ENCODE peak calls at places on chromosomes 7 and 10, in seven cellular contexts. K is cardiac fibroblast; M is EH; D is activated T-helper 1 cell treated with anti-CD3 and anti-CD28 coated beads, Interleukin-2, amount 50 U/mL, for 16 hours; C is stimulated activated CD8-positive, alpha-beta memory T cell treated with anti-CD3 and anti-CD28 coated beads, Interleukin-4, amount 100 ng/mL, for 24 hours; Y is HT1080; X is non-pigmented ciliary epithelial cell. J is an unnamed sample.

GRCh38 chr7:138396251-138397070 is 63.6 kb upstream of the TRIM24 start:
- DNase-seq in K (no peak), M (no peak), D (no peak), C (no peak), Y (no peak), X (no peak), J (no peak)

GRCh38 chr10:85665661-85666060 is 700.9 kb downstream of the GRID1 start:
- DNase-seq in K (no peak), M (no peak), D (no peak), C (no peak), Y (no peak), X (no peak), J (no peak)

GRCh38 chr10:129896231-129897150 is 67.6 kb downstream of the EBF3 start:
- DNase-seq in K (no peak), M (no peak), D (no peak), C (no peak), Y (no peak), X (no peak), J (no peak)

GRCh38 chr10:17200035-17200884 is 1.2 kb downstream of the TRDMT1 start:
- DNase-seq in K (peak; percentile 58), M (no peak), D (no peak), C (no peak), Y (no peak), X (no peak), J (no peak)

GRCh38 chr10:9253121-9253520 is 1198.6 kb downstream of the GATA3 start:
- DNase-seq in K (peak; percentile 3), M (peak; percentile 60), D (no peak), C (no peak), Y (peak; percentile 8), X (no peak), J (no peak)

GRCh38 chr10:79976999-79977398 is 28.1 kb upstream of the SFTPD start:
- DNase-seq in K (no peak), M (no peak), D (no peak), C (no peak), Y (no peak), X (no peak), J (no peak)

GRCh38 chr7:17121671-17122070 is 176.8 kb upstream of the AHR start:
- DNase-seq in K (no peak), M (no peak), D (no peak), C (no peak), Y (no peak), X (no peak), J (no peak)

GRCh38 chr10:71371750-71372166 is 25.0 kb upstream of the CDH23 start:
- DNase-seq in K (no peak), M (no peak), D (no peak), C (no peak), Y (no peak), X (no peak), J (no peak)

GRCh38 chr10:29874604-29875269 is 184.6 kb downstream of the JCAD start:
- DNase-seq in K (no peak), M (no peak), D (no peak), C (no peak), Y (no peak), X (no peak), J (no peak)

GRCh38 chr10:118343115-118343514 is 991 bp upstream of the FAM204A start:
- DNase-seq in K (peak; percentile 72), M (peak; percentile 42), D (no peak), C (no peak), Y (peak; percentile 13), X (no peak), J (peak; percentile 14)

GRCh38 chr10:49177391-49178355 is 10.5 kb downstream of the TMEM273 start:
- DNase-seq in K (peak; percentile 92), M (peak; percentile 92), D (no peak), C (no peak), Y (peak; percentile 96), X (peak; percentile 76), J (peak; percentile 58)

GRCh38 chr7:151249034-151249731 is 689 bp upstream of the SMARCD3 start:
- DNase-seq in K (peak; percentile 64), M (peak; percentile 79), D (no peak), C (no peak), Y (no peak), X (no peak), J (no peak)

GRCh38 chr10:46019541-46020343 is 10.7 kb downstream of the NCOA4 start:
- DNase-seq in K (peak; percentile 43), M (no peak), D (no peak), C (no peak), Y (no peak), X (no peak), J (no peak)

GRCh38 chr7:47038621-47039020 is 543.3 kb downstream of the TNS3 start:
- DNase-seq in K (no peak), M (no peak), D (no peak), C (no peak), Y (no peak), X (no peak), J (no peak)

GRCh38 chr10:24751716-24752115 is 28.0 kb upstream of the ARHGAP21 start:
- DNase-seq in K (no peak), M (no peak), D (no peak), C (no peak), Y (no peak), X (no peak), J (no peak)

GRCh38 chr7:8109196-8110022 is 140.8 kb downstream of the GLCCI1 start:
- DNase-seq in K (peak; percentile 21), M (peak; percentile 52), D (no peak), C (no peak), Y (peak; percentile 76), X (peak; percentile 27), J (no peak)

GRCh38 chr10:85786401-85786899 is 580.1 kb downstream of the GRID1 start:
- DNase-seq in K (no peak), M (no peak), D (no peak), C (no peak), Y (peak; percentile 38), X (no peak), J (no peak)

GRCh38 chr7:28631995-28632394 is 219.7 kb downstream of the CREB5 start:
- DNase-seq in K (no peak), M (no peak), D (no peak), C (no peak), Y (no peak), X (no peak), J (no peak)

GRCh38 chr7:11570205-11570604 is 261.8 kb downstream of the THSD7A start:
- DNase-seq in K (no peak), M (no peak), D (no peak), C (no peak), Y (no peak), X (no peak), J (no peak)

GRCh38 chr10:59098811-59099452 is 77.5 kb upstream of the PHYHIPL start:
- DNase-seq in K (peak; percentile 37), M (peak; percentile 49), D (no peak), C (no peak), Y (no peak), X (no peak), J (no peak)

GRCh38 chr10:70908426-70909296 is 20.3 kb upstream of the PCBD1 start:
- DNase-seq in K (no peak), M (no peak), D (no peak), C (no peak), Y (no peak), X (no peak), J (no peak)

GRCh38 chr7:31744294-31744874 is 57.4 kb downstream of the PPP1R17 start:
- DNase-seq in K (peak; percentile 84), M (peak; percentile 78), D (no peak), C (no peak), Y (peak; percentile 59), X (peak; percentile 24), J (no peak)

GRCh38 chr10:47264797-47265281 is 35.2 kb upstream of the GDF10 start:
- DNase-seq in K (no peak), M (no peak), D (no peak), C (peak; percentile 30), Y (peak; percentile 17), X (no peak), J (no peak)

GRCh38 chr7:585229-585711 is 65.6 kb upstream of the PDGFA start:
- DNase-seq in K (peak; percentile 73), M (no peak), D (no peak), C (peak; percentile 49), Y (no peak), X (no peak), J (no peak)

GRCh38 chr10:10605551-10606081 is 412.1 kb upstream of the CELF2 start:
- DNase-seq in K (peak; percentile 98), M (peak; percentile 72), D (no peak), C (no peak), Y (peak; percentile 36), X (peak; percentile 19), J (peak; percentile 12)

GRCh38 chr7:5997210-5997808 is 11.5 kb downstream of the PMS2 start:
- DNase-seq in K (peak; percentile 82), M (peak; percentile 74), D (no peak), C (no peak), Y (peak; percentile 69), X (peak; percentile 43), J (no peak)

GRCh38 chr10:110805292-110805691 is 66.4 kb upstream of the PDCD4 start:
- DNase-seq in K (no peak), M (no peak), D (no peak), C (no peak), Y (no peak), X (no peak), J (no peak)

GRCh38 chr7:47711776-47712175 is 129.9 kb upstream of the TNS3 start:
- DNase-seq in K (no peak), M (no peak), D (no peak), C (no peak), Y (no peak), X (no peak), J (no peak)

GRCh38 chr7:144763291-144763690 is 72.6 kb downstream of the TPK1 start:
- DNase-seq in K (no peak), M (no peak), D (no peak), C (no peak), Y (no peak), X (no peak), J (no peak)